ENCODE peak calls at places on chromosomes 4 and X, in five cellular contexts. K is germinal center, R is tibial artery, Y is transverse colon, U is lower lobe of right lung. C is an unnamed sample.

GRCh38 chrX:115968436-115969252 is 201.9 kb upstream of the AGTR2 start:
- DNase-seq in K (peak), R (no peak), Y (peak), U (peak), C (peak)

GRCh38 chrX:150185766-150186165 is 177.4 kb upstream of the MAMLD1 start:
- DNase-seq in K (no peak), R (no peak), Y (no peak), U (no peak), C (no peak)

GRCh38 chrX:130261494-130261893 is 7.2 kb downstream of the ZNF280C start:
- DNase-seq in K (no peak), R (no peak), Y (no peak), U (no peak), C (no peak)

GRCh38 chr4:173878701-173879100 is 348.7 kb upstream of the HAND2 start:
- DNase-seq in K (no peak), R (no peak), Y (no peak), U (no peak), C (peak)

GRCh38 chrX:105882581-105883275 is 60.4 kb downstream of the NRK start:
- DNase-seq in K (no peak), R (no peak), Y (no peak), U (no peak), C (no peak)

GRCh38 chr4:87060957-87061356 is 126.1 kb downstream of the AFF1 start:
- DNase-seq in K (no peak), R (no peak), Y (no peak), U (no peak), C (no peak)

GRCh38 chrX:80014141-80014940 is at the start of gene TBX22:
- DNase-seq in K (no peak), R (no peak), Y (no peak), U (no peak), C (no peak)

GRCh38 chr4:103012085-103012484 is 7.4 kb downstream of the SLC9B1 start:
- DNase-seq in K (no peak), R (no peak), Y (no peak), U (no peak), C (no peak)

GRCh38 chrX:22081475-22082092 is 49.5 kb downstream of the PHEX start:
- DNase-seq in K (peak), R (no peak), Y (peak), U (peak), C (peak)

GRCh38 chr4:19739101-19739651 is 512.5 kb upstream of the SLIT2 start:
- DNase-seq in K (no peak), R (no peak), Y (no peak), U (no peak), C (no peak)

GRCh38 chr4:1192493-1193205 is 20.3 kb upstream of the SPON2 start:
- DNase-seq in K (no peak), R (peak), Y (peak), U (no peak), C (peak)

GRCh38 chr4:3530051-3530450 is 2.2 kb downstream of the LRPAP1 start:
- DNase-seq in K (no peak), R (peak), Y (no peak), U (no peak), C (no peak)

GRCh38 chr4:54872246-54872645 is 214.5 kb downstream of the KIT start:
- DNase-seq in K (no peak), R (no peak), Y (no peak), U (no peak), C (no peak)

GRCh38 chr4:10926025-10926424 is 241.5 kb upstream of the CLNK start:
- DNase-seq in K (no peak), R (no peak), Y (no peak), U (no peak), C (no peak)

GRCh38 chr4:79083406-79084010 is 144.3 kb upstream of the PAQR3 start:
- DNase-seq in K (no peak), R (no peak), Y (no peak), U (no peak), C (no peak)

GRCh38 chr4:6134612-6135220 is 65.6 kb downstream of the JAKMIP1 start:
- DNase-seq in K (peak), R (no peak), Y (no peak), U (no peak), C (no peak)

GRCh38 chrX:133444952-133445831 is 29.9 kb upstream of the GPC4 start:
- DNase-seq in K (no peak), R (no peak), Y (peak), U (no peak), C (peak)

GRCh38 chrX:120781416-120781815 is 94.2 kb downstream of the CT47B1 start:
- DNase-seq in K (no peak), R (no peak), Y (no peak), U (no peak), C (no peak)

GRCh38 chrX:20067709-20068315 is 48.9 kb downstream of the MAP7D2 start:
- DNase-seq in K (peak), R (peak), Y (peak), U (peak), C (peak)

GRCh38 chrX:122363112-122363511 is 821.0 kb upstream of the GRIA3 start:
- DNase-seq in K (no peak), R (no peak), Y (no peak), U (no peak), C (no peak)

GRCh38 chrX:140508958-140509357 is 4.1 kb upstream of the SOX3 start:
- DNase-seq in K (no peak), R (no peak), Y (no peak), U (no peak), C (no peak)

GRCh38 chr4:8725845-8726244 is 133.3 kb downstream of the CPZ start:
- DNase-seq in K (no peak), R (no peak), Y (no peak), U (no peak), C (no peak)

GRCh38 chr4:33160126-33160525 is 2440.0 kb downstream of the PCDH7 start:
- DNase-seq in K (no peak), R (no peak), Y (no peak), U (no peak), C (no peak)

GRCh38 chrX:13835825-13836224 is 18.9 kb upstream of the GPM6B start:
- DNase-seq in K (no peak), R (no peak), Y (no peak), U (no peak), C (no peak)

GRCh38 chr4:182306792-182307507 is 63.7 kb downstream of the TENM3 start:
- DNase-seq in K (no peak), R (no peak), Y (no peak), U (no peak), C (no peak)

GRCh38 chr4:182531555-182532162 is 288.5 kb downstream of the TENM3 start:
- DNase-seq in K (no peak), R (no peak), Y (no peak), U (no peak), C (no peak)

GRCh38 chr4:45578874-45579273 is 545.0 kb downstream of the GABRG1 start:
- DNase-seq in K (no peak), R (no peak), Y (no peak), U (no peak), C (no peak)

GRCh38 chr4:165398570-165398969 is 19.8 kb downstream of the CPE start:
- DNase-seq in K (peak), R (no peak), Y (no peak), U (no peak), C (no peak)

GRCh38 chr4:1508161-1509160 is 102.2 kb upstream of the NKX1-1 start:
- DNase-seq in K (no peak), R (peak), Y (no peak), U (peak), C (no peak)

GRCh38 chrX:24201216-24201615 is 51.7 kb downstream of the ZFX start:
- DNase-seq in K (no peak), R (no peak), Y (no peak), U (no peak), C (no peak)

GRCh38 chrX:110420771-110421498 is 62.3 kb downstream of the RTL9 start:
- DNase-seq in K (no peak), R (no peak), Y (no peak), U (no peak), C (no peak)

GRCh38 chrX:63354484-63354883 is 3.4 kb upstream of the SPIN4 start:
- DNase-seq in K (no peak), R (no peak), Y (no peak), U (no peak), C (no peak)

GRCh38 chr4:152937535-152938236 is 1.6 kb downstream of the FHDC1 start:
- DNase-seq in K (peak), R (no peak), Y (peak), U (peak), C (peak)

GRCh38 chr4:27574743-27575142 is 714.1 kb downstream of the STIM2 start:
- DNase-seq in K (no peak), R (no peak), Y (no peak), U (no peak), C (no peak)

GRCh38 chr4:86250006-86250405 is 109.8 kb downstream of the MAPK10 start:
- DNase-seq in K (no peak), R (no peak), Y (no peak), U (no peak), C (no peak)